ENCODE peak calls at places on chromosomes 1 and 21, in seven cellular contexts. F, V, G, H, M, E and X are unnamed samples.

GRCh38 chr1:218182455-218182854 is 102.6 kb upstream of the RRP15 start:
- DNase-seq in H (no peak), V (no peak), M (no peak), E (no peak), F (no peak), G (no peak), X (no peak)

GRCh38 chr1:60990719-60991100 is 91.7 kb upstream of the NFIA start:
- DNase-seq in G (no peak), V (no peak), H (no peak), E (no peak), F (no peak), M (no peak), X (no peak)

GRCh38 chr1:241630476-241630875 is 9.7 kb downstream of the CHML start:
- DNase-seq in E (no peak), H (no peak), V (no peak), M (no peak), F (no peak), G (no peak), X (no peak)

GRCh38 chr21:40886931-40887330 is 40.0 kb upstream of the DSCAM start:
- DNase-seq in G (no peak), E (no peak), H (no peak), V (peak), M (no peak), F (no peak), X (no peak)

GRCh38 chr1:10897981-10898728 is 101.7 kb upstream of the CASZ1 start:
- DNase-seq in V (no peak), H (peak), F (no peak), E (no peak), M (no peak), G (no peak), X (no peak)

GRCh38 chr1:7783178-7783711 is 846 bp upstream of the PER3 start:
- DNase-seq in F (peak), V (no peak), E (no peak), H (peak), G (peak), M (peak), X (peak)

GRCh38 chr1:167455786-167456446 is 62.4 kb downstream of the CD247 start:
- DNase-seq in V (peak), H (peak), M (peak), E (no peak), F (peak), G (peak), X (no peak)

GRCh38 chr1:61337981-61338848 is 255.9 kb downstream of the NFIA start:
- DNase-seq in G (peak), E (peak), M (peak), H (peak), F (no peak), V (peak), X (no peak)

GRCh38 chr1:168148916-168149315 is 12.2 kb upstream of the GPR161 start:
- DNase-seq in E (no peak), G (no peak), M (no peak), V (no peak), F (peak), H (no peak), X (no peak)

GRCh38 chr21:38159355-38159754 is 97.4 kb upstream of the KCNJ15 start:
- DNase-seq in V (peak), F (peak), G (peak), H (peak), M (peak), E (peak), X (peak)

GRCh38 chr1:235911300-235911662 is 44.6 kb upstream of the LYST start:
- DNase-seq in V (no peak), G (no peak), M (no peak), E (no peak), F (no peak), H (no peak), X (no peak)

GRCh38 chr1:244102471-244102870 is 51.4 kb downstream of the ZBTB18 start:
- DNase-seq in E (no peak), F (no peak), V (no peak), G (no peak), H (no peak), M (no peak), X (peak)

GRCh38 chr1:186813420-186813819 is 15.3 kb upstream of the PLA2G4A start:
- DNase-seq in M (no peak), E (no peak), G (no peak), F (no peak), V (no peak), H (no peak), X (no peak)

GRCh38 chr1:31063636-31064035 is 1.9 kb downstream of the PUM1 start:
- DNase-seq in E (no peak), F (peak), V (no peak), H (no peak), G (no peak), M (no peak), X (no peak)

GRCh38 chr1:20552728-20553571 is 577 bp downstream of the FAM43B start:
- DNase-seq in G (no peak), V (no peak), F (peak), E (no peak), H (peak), M (no peak), X (no peak)